ENCODE peak calls at places on chromosomes 4 and X, in five cellular contexts. D, B, N, C and P are unnamed samples. For H3K27me3, the result is how much of the 10 kb centered on the place peaks cover.

GRCh38 chrX:101595739-101596419 is 21.9 kb downstream of the ARMCX6 start:
- DNase-seq in D (no peak), B (peak), N (no peak), C (no peak), P (peak)

GRCh38 chr4:184384810-184385557 is 89.4 kb downstream of the IRF2 start:
- DNase-seq in D (no peak), B (no peak), N (no peak), C (no peak), P (no peak)

GRCh38 chr4:175062183-175062592 is 144.0 kb downstream of the ADAM29 start:
- DNase-seq in D (no peak), B (no peak), N (peak), C (no peak), P (no peak)

GRCh38 chr4:128393111-128393704 is 105.6 kb upstream of the PGRMC2 start:
- DNase-seq in D (no peak), B (peak), N (no peak), C (no peak), P (no peak)

GRCh38 chrX:154021131-154021611 is 1.5 kb upstream of the IRAK1 start:
- DNase-seq in D (no peak), B (no peak), N (no peak), C (no peak), P (no peak)

GRCh38 chr4:105859233-105859632 is 36.0 kb upstream of the NPNT start:
- DNase-seq in D (no peak), B (no peak), N (no peak), C (no peak), P (no peak)

GRCh38 chr4:107561481-107561880 is 158.6 kb downstream of the PAPSS1 start:
- DNase-seq in D (no peak), B (no peak), N (no peak), C (no peak), P (no peak)

GRCh38 chrX:131565909-131566308 is 22.0 kb downstream of the OR13H1 start:
- DNase-seq in D (no peak), B (no peak), N (no peak), C (no peak), P (no peak)

GRCh38 chr4:108313546-108314339 is 145.0 kb upstream of the LEF1 start:
- DNase-seq in D (no peak), B (no peak), N (no peak), C (no peak), P (no peak)

GRCh38 chr4:126267689-126268088 is 952.9 kb downstream of the FAT4 start:
- DNase-seq in D (no peak), B (no peak), N (no peak), C (no peak), P (no peak)

GRCh38 chr4:20464381-20464780 is 212.7 kb downstream of the SLIT2 start:
- DNase-seq in D (no peak), B (no peak), N (no peak), C (no peak), P (no peak)

GRCh38 chr4:151674804-151675290 is 86.0 kb downstream of the GATB start:
- DNase-seq in D (peak), B (peak), N (peak), C (peak), P (peak)

GRCh38 chrX:150482537-150483217 is 85.7 kb upstream of the MTM1 start:
- DNase-seq in D (no peak), B (no peak), N (no peak), C (no peak), P (no peak)

GRCh38 chrX:132615396-132616131 is 126.7 kb upstream of the MBNL3 start:
- DNase-seq in D (peak), B (no peak), N (peak), C (peak), P (peak)

GRCh38 chr4:132614682-132615081 is 534.4 kb upstream of the PCDH10 start:
- DNase-seq in D (no peak), B (no peak), N (no peak), C (no peak), P (no peak)

GRCh38 chr4:128573781-128574508 is 235.6 kb upstream of the JADE1 start:
- DNase-seq in D (no peak), B (no peak), N (no peak), C (no peak), P (no peak)

GRCh38 chr4:1416051-1416947 is 10.1 kb upstream of the NKX1-1 start:
- DNase-seq in D (no peak), B (peak), N (peak), C (no peak), P (no peak)

GRCh38 chr4:186624951-186625350 is 69.6 kb upstream of the MTNR1A start:
- DNase-seq in D (no peak), B (no peak), N (no peak), C (no peak), P (no peak)

GRCh38 chr4:111454961-111455360 is 690.3 kb upstream of the FAM241A start:
- DNase-seq in D (peak), B (no peak), N (no peak), C (no peak), P (no peak)

GRCh38 chr4:41072021-41072777 is 142.1 kb downstream of the APBB2 start:
- DNase-seq in D (no peak), B (no peak), N (no peak), C (no peak), P (no peak)

GRCh38 chr4:175776217-175776616 is 35.8 kb downstream of the GPM6A start:
- DNase-seq in D (no peak), B (no peak), N (no peak), C (no peak), P (no peak)

GRCh38 chr4:172978848-172979247 is 189.8 kb upstream of the GALNT7 start:
- DNase-seq in D (no peak), B (no peak), N (no peak), C (no peak), P (no peak)

GRCh38 chr4:183268556-183268955 is 51.5 kb downstream of the CLDN22 start:
- DNase-seq in D (no peak), B (no peak), N (no peak), C (no peak), P (no peak)

GRCh38 chr4:140237616-140238352 is 83.8 kb upstream of the MAML3 start:
- DNase-seq in D (peak), B (peak), N (peak), C (peak), P (peak)

GRCh38 chr4:47002593-47002992 is 9.2 kb upstream of the GABRA4 start:
- DNase-seq in D (no peak), B (no peak), N (no peak), C (no peak), P (no peak)

GRCh38 chr4:96776922-96777510 is 937.1 kb downstream of the PDHA2 start:
- DNase-seq in D (no peak), B (no peak), N (no peak), C (no peak), P (no peak)

GRCh38 chr4:20422398-20422797 is 170.7 kb downstream of the SLIT2 start:
- DNase-seq in D (peak), B (peak), N (peak), C (peak), P (peak)

GRCh38 chrX:46819136-46819535 is 17.7 kb upstream of the RP2 start:
- DNase-seq in D (no peak), B (no peak), N (no peak), C (no peak), P (no peak)

GRCh38 chr4:33924239-33924638 is 2320.1 kb downstream of the ARAP2 start:
- DNase-seq in D (no peak), B (no peak), N (no peak), C (peak), P (no peak)

DNA sequence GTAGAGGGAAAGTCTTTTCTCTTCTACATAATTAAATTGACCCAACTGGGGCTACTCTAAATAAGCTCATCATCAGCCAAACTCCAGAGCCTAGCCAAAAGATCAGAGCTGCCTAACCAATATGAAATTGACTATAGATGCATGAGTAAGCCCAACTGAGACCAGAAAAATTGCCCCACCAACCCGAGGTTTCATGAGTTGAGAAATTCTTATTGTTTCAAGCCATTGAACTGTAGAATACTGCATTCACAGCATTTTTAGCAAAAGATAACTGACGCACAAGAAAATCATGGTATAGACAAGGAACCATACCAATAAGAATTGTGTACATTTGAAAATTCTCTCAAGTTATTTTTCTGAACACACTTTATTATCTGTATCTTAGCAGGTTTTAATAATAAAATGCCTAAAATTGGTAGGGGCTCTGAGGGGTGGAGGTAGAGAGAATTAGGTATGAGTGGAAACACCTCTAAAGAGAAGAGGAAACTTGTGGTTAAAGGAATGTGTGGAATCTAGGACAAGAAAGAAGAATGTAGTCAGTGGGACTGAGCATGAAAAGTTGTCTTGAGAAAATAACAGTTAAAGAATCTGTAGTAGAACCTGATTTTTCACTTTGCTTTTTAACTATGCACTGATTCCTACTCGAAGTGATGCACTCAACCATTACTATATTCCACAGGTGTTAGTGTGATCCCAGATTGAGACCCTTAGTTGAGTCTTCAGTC is 200.9 kb upstream of the PPP1R2C start:
- DNase-seq in D (no peak), B (no peak), N (no peak), C (no peak), P (no peak)
- H3K27me3 ChIP-seq in D (under half), B (under half), N (under half), C (under half), P (under half)

GRCh38 chr4:55125763-55126541 is 557 bp upstream of the KDR start:
- DNase-seq in D (no peak), B (peak), N (no peak), C (peak), P (peak)
- TF ChIP-seq POLR2AphosphoS5 in D (no peak), B (no peak), N (no peak), C (no peak), P (no peak)

GRCh38 chr4:169660929-169661328 is 40.6 kb downstream of the CLCN3 start:
- DNase-seq in D (no peak), B (no peak), N (no peak), C (no peak), P (no peak)

GRCh38 chr4:169657470-169658107 is 37.2 kb downstream of the CLCN3 start:
- DNase-seq in D (no peak), B (no peak), N (no peak), C (no peak), P (no peak)

GRCh38 chr4:169658970-169659735 is 38.8 kb downstream of the CLCN3 start:
- DNase-seq in D (no peak), B (no peak), N (no peak), C (no peak), P (no peak)

GRCh38 chr4:169659736-169660670 is 39.6 kb downstream of the CLCN3 start:
- DNase-seq in D (peak), B (peak), N (peak), C (peak), P (peak)

GRCh38 chr4:169658196-169658595 is 37.8 kb downstream of the CLCN3 start:
- DNase-seq in D (no peak), B (no peak), N (no peak), C (no peak), P (no peak)
- H3K4me3 ChIP-seq in D (no peak), B (no peak), N (no peak), C (no peak), P (no peak)

GRCh38 chr4:6259886-6260285 is 9.8 kb upstream of the WFS1 start:
- DNase-seq in D (no peak), B (no peak), N (no peak), C (no peak), P (no peak)
- H3K27me3 ChIP-seq in D (under half), B (under half), N (under half), C (under half), P (under half)

DNA sequence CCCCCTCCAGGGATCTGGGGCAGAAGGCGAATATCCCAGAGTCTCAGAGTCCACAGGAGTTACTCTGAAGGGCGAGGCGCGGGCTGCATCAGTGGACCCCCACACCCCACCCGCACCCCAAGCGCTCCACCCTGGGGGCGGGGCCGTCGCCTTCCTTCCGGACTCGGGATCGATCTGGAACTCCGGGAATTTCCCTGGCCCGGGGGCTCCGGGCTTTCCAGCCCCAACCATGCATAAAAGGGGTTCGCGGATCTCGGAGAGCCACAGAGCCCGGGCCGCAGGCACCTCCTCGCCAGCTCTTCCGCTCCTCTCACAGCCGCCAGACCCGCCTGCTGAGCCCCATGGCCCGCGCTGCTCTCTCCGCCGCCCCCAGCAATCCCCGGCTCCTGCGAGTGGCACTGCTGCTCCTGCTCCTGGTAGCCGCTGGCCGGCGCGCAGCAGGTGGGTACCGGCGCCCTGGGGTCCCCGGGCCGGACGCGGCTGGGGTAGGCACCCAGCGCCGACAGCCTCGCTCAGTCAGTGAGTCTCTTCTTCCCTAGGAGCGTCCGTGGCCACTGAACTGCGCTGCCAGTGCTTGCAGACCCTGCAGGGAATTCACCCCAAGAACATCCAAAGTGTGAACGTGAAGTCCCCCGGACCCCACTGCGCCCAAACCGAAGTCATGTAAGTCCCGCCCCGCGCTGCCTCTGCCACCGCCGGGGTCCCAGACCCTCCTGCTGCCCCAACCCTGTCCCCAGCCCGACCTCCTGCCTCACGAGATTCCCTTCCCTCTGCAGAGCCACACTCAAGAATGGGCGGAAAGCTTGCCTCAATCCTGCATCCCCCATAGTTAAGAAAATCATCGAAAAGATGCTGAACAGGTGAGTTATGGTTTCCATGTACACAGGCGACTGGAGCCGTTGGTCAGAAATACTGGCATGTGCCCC is at the start of gene CXCL1:
- DNase-seq in D (peak), B (peak), N (peak), C (peak), P (peak)
- TF ChIP-seq POLR2AphosphoS5 in D (no peak), B (no peak), N (no peak), C (no peak), P (no peak)

GRCh38 chrX:49072712-49073095 is 1.1 kb downstream of the PRAF2 start:
- DNase-seq in D (no peak), B (peak), N (no peak), C (no peak), P (no peak)

GRCh38 chrX:49070988-49071387 is 2.8 kb downstream of the PRAF2 start:
- DNase-seq in D (no peak), B (no peak), N (no peak), C (no peak), P (no peak)

GRCh38 chrX:49075347-49075746 is 1.5 kb upstream of the PRAF2 start:
- DNase-seq in D (no peak), B (no peak), N (no peak), C (no peak), P (no peak)

GRCh38 chrX:49071877-49072711 is 1.7 kb downstream of the PRAF2 start:
- DNase-seq in D (peak), B (peak), N (peak), C (peak), P (peak)

DNA sequence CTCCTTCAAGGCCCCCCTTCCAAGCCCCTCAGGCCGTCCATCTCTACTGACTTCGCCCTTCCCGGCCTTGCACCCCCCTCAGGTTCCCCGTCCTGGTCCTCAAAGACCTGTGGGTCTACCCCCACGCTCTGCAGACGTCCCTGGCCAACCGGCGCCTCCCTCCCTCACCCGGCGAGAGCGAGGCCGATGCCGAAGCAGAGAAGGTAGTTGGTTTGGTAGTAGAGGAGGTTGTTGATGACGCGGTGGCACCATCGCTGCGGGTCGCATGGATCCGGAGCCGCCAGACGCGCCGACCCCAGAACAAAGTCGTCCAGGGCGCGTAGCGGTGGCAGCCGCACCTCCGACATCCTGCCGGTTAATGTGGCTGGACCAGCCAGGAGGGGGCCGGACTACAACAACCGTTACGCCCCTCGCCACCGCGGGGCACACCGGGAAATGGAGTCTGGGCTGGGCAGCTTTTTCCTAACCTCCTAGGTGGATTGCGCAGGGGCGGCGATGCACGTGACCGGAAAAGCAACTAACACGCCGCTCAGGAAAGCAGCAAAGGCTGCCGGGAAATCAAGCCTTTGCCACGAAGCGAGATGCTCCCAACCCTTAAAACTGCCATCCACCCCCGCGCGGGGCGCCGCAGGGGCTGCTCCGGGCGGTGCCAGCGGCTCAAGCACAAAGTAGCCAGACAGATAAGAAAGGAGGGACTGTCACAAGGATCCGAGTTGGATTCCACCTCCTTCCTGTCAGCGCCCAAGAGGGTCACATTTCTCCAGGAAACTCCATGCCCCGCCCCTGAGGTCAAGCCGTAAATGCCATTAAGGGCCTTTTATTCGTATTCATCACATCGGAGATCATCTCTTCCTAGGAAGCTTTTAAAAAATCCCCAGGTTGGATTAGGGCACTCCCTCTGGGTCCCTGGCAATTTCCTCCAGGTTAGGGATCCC is at the start of gene PRAF2:
- DNase-seq in D (peak), B (peak), N (peak), C (peak), P (peak)
- H3K4me3 ChIP-seq in D (peak), B (peak), N (peak), C (peak), P (peak)

GRCh38 chr4:48484494-48485168 is 1.5 kb downstream of the SLC10A4 start:
- DNase-seq in D (no peak), B (peak), N (no peak), C (no peak), P (no peak)
- H3K27me3 ChIP-seq in D (half or more), B (under half), N (under half), C (under half), P (under half)